ENCODE peak calls at places on chromosomes 4 and X, in ten cellular contexts. O, N, J, R, H, V, P, M, B and A are unnamed samples.

GRCh38 chr4:186808635-186809018 is 85.0 kb upstream of the FAT1 start:
- DNase-seq in J (no peak), P (peak; percentile 21), O (peak; percentile 37), V (no peak), B (no peak), H (no peak), M (no peak), R (peak; percentile 16), N (no peak), A (no peak)

GRCh38 chrX:23662187-23662586 is 5.1 kb upstream of the PRDX4 start:
- DNase-seq in P (no peak), J (no peak), V (no peak), H (no peak), R (no peak), B (no peak), N (no peak), O (no peak), M (no peak), A (no peak)

GRCh38 chr4:174210952-174211490 is 72.4 kb downstream of the FBXO8 start:
- DNase-seq in P (no peak), B (no peak), V (no peak), R (no peak), H (no peak), J (no peak), M (no peak), O (no peak), N (no peak), A (no peak)

GRCh38 chrX:19805054-19805690 is 82.2 kb downstream of the SH3KBP1 start:
- DNase-seq in P (no peak), H (no peak), R (no peak), N (no peak), B (no peak), J (peak; percentile 67), V (no peak), O (no peak), M (no peak), A (no peak)

GRCh38 chrX:153470411-153471363 is at the start of gene HAUS7:
- DNase-seq in O (peak; percentile 89), H (peak; percentile 70), R (peak; percentile 91), B (peak; percentile 38), M (peak; percentile 45), J (peak; percentile 88), P (peak; percentile 83), N (peak; percentile 83), V (peak; percentile 86), A (peak; percentile 83)

GRCh38 chr4:95107635-95108034 is 349.9 kb downstream of the BMPR1B start:
- DNase-seq in N (no peak), H (no peak), J (no peak), B (no peak), O (no peak), V (no peak), R (peak; percentile 55), M (no peak), P (peak; percentile 51), A (no peak)

GRCh38 chr4:7358100-7358735 is 76.5 kb downstream of the PSAPL1 start:
- DNase-seq in M (no peak), P (no peak), N (no peak), O (peak; percentile 80), B (peak; percentile 10), V (peak; percentile 58), J (no peak), H (no peak), R (peak; percentile 42), A (peak; percentile 66)

GRCh38 chr4:82900016-82900334 is 560 bp upstream of the THAP9 start:
- DNase-seq in N (no peak), B (no peak), O (no peak), J (no peak), H (no peak), V (no peak), P (no peak), M (no peak), R (peak; percentile 40), A (no peak)

GRCh38 chr4:8267077-8267476 is 2.5 kb upstream of the HTRA3 start:
- DNase-seq in N (no peak), R (peak; percentile 81), O (peak; percentile 85), J (peak; percentile 15), V (peak; percentile 87), B (no peak), M (no peak), H (no peak), P (peak; percentile 53), A (peak; percentile 68)

GRCh38 chrX:29580560-29580959 is 634.8 kb upstream of the MAGEB2 start:
- DNase-seq in N (no peak), R (no peak), B (no peak), V (no peak), H (no peak), O (no peak), M (no peak), J (no peak), P (no peak), A (no peak)

GRCh38 chrX:74537011-74537390 is 77.4 kb downstream of the RLIM start:
- DNase-seq in J (no peak), P (no peak), H (no peak), B (no peak), V (peak; percentile 16), M (no peak), O (no peak), N (no peak), R (peak; percentile 44), A (no peak)

GRCh38 chr4:17958185-17958584 is 63.4 kb downstream of the LCORL start:
- DNase-seq in H (no peak), R (no peak), V (no peak), N (no peak), J (no peak), B (no peak), O (no peak), M (no peak), P (no peak), A (no peak)

GRCh38 chrX:74593593-74593992 is 20.8 kb downstream of the RLIM start:
- DNase-seq in M (no peak), H (no peak), N (no peak), V (no peak), B (no peak), R (no peak), O (no peak), J (no peak), P (no peak), A (no peak)

GRCh38 chr4:13701937-13702446 is 74.5 kb upstream of the BOD1L1 start:
- DNase-seq in R (peak; percentile 13), O (no peak), B (no peak), H (no peak), V (no peak), J (no peak), N (no peak), M (no peak), P (no peak), A (no peak)

GRCh38 chrX:74445099-74445498 is 23.8 kb downstream of the SLC16A2 start:
- DNase-seq in H (no peak), B (no peak), J (no peak), O (no peak), V (no peak), R (no peak), N (no peak), P (no peak), M (no peak), A (no peak)

GRCh38 chr4:14254252-14254651 is 626.7 kb upstream of the BOD1L1 start:
- DNase-seq in J (no peak), N (no peak), R (peak; percentile 39), V (peak; percentile 19), B (no peak), H (no peak), O (no peak), M (no peak), P (peak; percentile 18), A (peak; percentile 54)

GRCh38 chr4:1047976-1048780 is 36.8 kb downstream of the FGFRL1 start:
- DNase-seq in P (no peak), J (no peak), M (no peak), R (no peak), B (no peak), N (peak; percentile 44), V (peak; percentile 15), O (peak; percentile 14), H (no peak), A (no peak)

GRCh38 chrX:53456254-53456653 is 22.1 kb upstream of the HSD17B10 start:
- DNase-seq in P (no peak), H (no peak), O (no peak), B (no peak), J (no peak), R (no peak), M (no peak), N (no peak), V (no peak), A (no peak)

GRCh38 chrX:53452812-53453211 is 18.6 kb upstream of the HSD17B10 start:
- DNase-seq in P (no peak), N (no peak), R (no peak), B (no peak), H (no peak), V (no peak), M (no peak), J (no peak), O (no peak), A (no peak)

GRCh38 chrX:53458082-53458481 is 23.9 kb upstream of the HSD17B10 start:
- DNase-seq in N (no peak), V (no peak), R (no peak), M (no peak), H (no peak), O (no peak), J (no peak), P (no peak), B (no peak), A (no peak)
- TF ChIP-seq CTCF in N (no peak), V (no peak), R (peak; percentile 4), M (peak; percentile 29), H (no peak), O (no peak), J (no peak), P (no peak), B (no peak), A (no peak)

GRCh38 chr4:15479089-15479912 is 9.6 kb downstream of the CC2D2A start:
- DNase-seq in M (peak; percentile 19), B (no peak), J (peak; percentile 35), H (no peak), N (no peak), V (no peak), O (peak; percentile 39), P (peak; percentile 38), R (peak; percentile 86), A (peak; percentile 55)
- H3K4me3 ChIP-seq in M (peak overlapping the region; percentile 28), B (peak overlapping the region; percentile 77), J (no peak overlapping the region), H (peak overlapping the region; percentile 39), N (peak overlapping the region; percentile 34), V (peak overlapping the region; percentile 59), O (peak overlapping the region; percentile 55), P (peak overlapping the region; percentile 14), R (peak overlapping the region; percentile 23), A (peak overlapping the region; percentile 9)

DNA sequence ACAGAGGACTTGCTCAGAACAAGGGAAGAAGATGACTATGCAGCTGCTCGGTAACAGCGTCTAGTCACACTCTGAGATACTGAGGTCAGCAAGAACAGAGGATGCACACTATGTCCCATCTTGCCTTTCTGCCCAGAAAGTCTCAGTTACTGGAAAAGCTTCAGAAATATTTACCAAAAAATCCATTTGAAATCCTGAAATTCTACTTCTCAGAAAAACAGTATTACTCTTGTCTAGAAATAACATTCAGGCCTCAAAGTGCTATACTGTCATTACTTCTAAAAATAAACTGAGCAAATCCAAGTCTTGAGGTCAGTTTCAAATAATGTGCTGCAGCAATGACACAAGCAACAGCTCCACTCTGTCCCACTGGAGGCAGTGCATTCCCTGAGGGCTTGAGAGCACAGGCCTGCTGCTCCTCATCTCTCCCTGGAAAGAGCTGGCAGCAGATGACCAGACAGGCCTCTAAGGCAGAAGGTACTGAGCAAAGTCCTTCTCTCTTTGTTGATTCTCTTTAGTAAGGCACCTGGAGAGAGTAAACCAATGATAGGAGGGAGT is 76.9 kb downstream of the CAMK2D start:
- DNase-seq in H (no peak), M (no peak), P (no peak), B (peak; percentile 44), V (peak; percentile 71), J (no peak), N (no peak), O (peak; percentile 83), R (peak; percentile 81), A (no peak)
- H3K4me1 ChIP-seq in H (peaks cover 26% of the 10 kb centered on the region), M (no peaks in the 10 kb centered on the region), P (no peaks in the 10 kb centered on the region), B (peaks cover 53% of the 10 kb centered on the region), V (peaks cover 70% of the 10 kb centered on the region), J (peaks cover 16% of the 10 kb centered on the region), N (no peaks in the 10 kb centered on the region), O (peaks cover 53% of the 10 kb centered on the region), R (peaks cover 31% of the 10 kb centered on the region), A (peaks cover 3% of the 10 kb centered on the region)

GRCh38 chr4:29970626-29971025 is 749.5 kb upstream of the PCDH7 start:
- DNase-seq in V (no peak), H (no peak), M (no peak), B (no peak), P (no peak), R (peak; percentile 13), N (no peak), J (no peak), O (no peak), A (no peak)
- TF ChIP-seq CTCF in V (no peak), H (no peak), M (no peak), B (no peak), P (no peak), R (peak; percentile 35), N (no peak), J (no peak), O (no peak), A (no peak)